ENCODE peak calls at places on chromosomes 5 and 9, in nine cellular contexts. N is psoas muscle; B is colonic mucosa; H is heart left ventricle; M is lower leg skin; Y is CD4-positive, alpha-beta T cell; W is activated B cell treated with CpG ODN at 0.5 μM for 24 hours; J is WTC11; A is astrocyte. L is an unnamed sample.
A peak's percentile ranks its signal among the peaks of the same experiment; 100 is the strongest.

GRCh38 chr5:178365501-178366440 is 133.2 kb upstream of the PHYKPL start:
- DNase-seq in J (no peak), N (no peak), Y (no peak), H (peak; percentile 32), M (no peak), W (no peak), B (no peak), A (no peak), L (no peak)

GRCh38 chr9:127078988-127079387 is 43.4 kb downstream of the ANGPTL2 start:
- DNase-seq in W (no peak), N (no peak), Y (no peak), A (no peak), B (no peak), M (no peak), J (no peak), H (no peak), L (no peak)

GRCh38 chr5:154309805-154310204 is 119.3 kb downstream of the GALNT10 start:
- DNase-seq in M (peak; percentile 34), Y (no peak), A (peak; percentile 70), W (no peak), J (no peak), N (no peak), B (no peak), H (no peak), L (no peak)

GRCh38 chr5:15385037-15385436 is 114.9 kb upstream of the FBXL7 start:
- DNase-seq in Y (no peak), J (no peak), M (no peak), B (no peak), W (no peak), H (no peak), N (no peak), A (no peak), L (no peak)

GRCh38 chr5:118761814-118762213 is 226.5 kb downstream of the DTWD2 start:
- DNase-seq in W (no peak), M (no peak), Y (no peak), H (no peak), B (no peak), J (no peak), A (no peak), N (no peak), L (no peak)

GRCh38 chr5:139103762-139104161 is 94.4 kb downstream of the SIL1 start:
- DNase-seq in A (no peak), Y (no peak), J (no peak), W (no peak), B (no peak), M (peak; percentile 17), N (no peak), H (no peak), L (no peak)

GRCh38 chr5:61933787-61934626 is 372.0 kb upstream of the KIF2A start:
- DNase-seq in N (no peak), Y (no peak), W (no peak), J (peak; percentile 68), A (peak; percentile 36), B (peak; percentile 49), M (no peak), H (no peak), L (peak; percentile 45)

GRCh38 chr9:36840895-36841536 is 193.1 kb downstream of the PAX5 start:
- DNase-seq in H (no peak), B (no peak), J (no peak), A (no peak), N (no peak), W (no peak), Y (no peak), M (no peak), L (no peak)

GRCh38 chr5:117041926-117042595 is 467.4 kb upstream of the SEMA6A start:
- DNase-seq in Y (no peak), A (no peak), M (no peak), N (no peak), W (no peak), J (no peak), H (no peak), B (no peak), L (no peak)

GRCh38 chr5:176360894-176361436 is 599 bp downstream of the KIAA1191 start:
- DNase-seq in A (no peak), H (peak; percentile 57), W (no peak), Y (no peak), M (no peak), N (no peak), J (no peak), B (peak; percentile 48), L (no peak)

GRCh38 chr5:134090482-134090881 is 24.0 kb upstream of the TCF7 start:
- DNase-seq in J (no peak), H (no peak), N (no peak), W (no peak), B (no peak), Y (peak; percentile 72), A (no peak), M (no peak), L (no peak)

GRCh38 chr5:76489877-76490688 is 87.0 kb downstream of the IQGAP2 start:
- DNase-seq in Y (no peak), A (peak; percentile 25), B (no peak), N (no peak), W (no peak), J (no peak), H (no peak), M (peak; percentile 26), L (no peak)

GRCh38 chr5:79135790-79136553 is 24.4 kb downstream of the BHMT start:
- DNase-seq in A (no peak), M (no peak), B (no peak), J (no peak), Y (no peak), H (no peak), W (no peak), N (no peak), L (no peak)

GRCh38 chr5:79130781-79131180 is 19.2 kb downstream of the BHMT start:
- DNase-seq in H (no peak), M (no peak), J (no peak), B (no peak), Y (no peak), A (no peak), W (no peak), N (no peak), L (no peak)

GRCh38 chr5:79136618-79137017 is 25.0 kb downstream of the BHMT start:
- DNase-seq in M (no peak), B (no peak), J (no peak), A (no peak), H (no peak), N (no peak), W (no peak), Y (no peak), L (no peak)

GRCh38 chr5:79133657-79134451 is 22.2 kb downstream of the BHMT start:
- DNase-seq in W (no peak), N (peak; percentile 49), Y (peak; percentile 49), J (peak; percentile 76), B (peak; percentile 72), A (peak; percentile 74), H (no peak), M (peak; percentile 89), L (peak; percentile 69)

DNA sequence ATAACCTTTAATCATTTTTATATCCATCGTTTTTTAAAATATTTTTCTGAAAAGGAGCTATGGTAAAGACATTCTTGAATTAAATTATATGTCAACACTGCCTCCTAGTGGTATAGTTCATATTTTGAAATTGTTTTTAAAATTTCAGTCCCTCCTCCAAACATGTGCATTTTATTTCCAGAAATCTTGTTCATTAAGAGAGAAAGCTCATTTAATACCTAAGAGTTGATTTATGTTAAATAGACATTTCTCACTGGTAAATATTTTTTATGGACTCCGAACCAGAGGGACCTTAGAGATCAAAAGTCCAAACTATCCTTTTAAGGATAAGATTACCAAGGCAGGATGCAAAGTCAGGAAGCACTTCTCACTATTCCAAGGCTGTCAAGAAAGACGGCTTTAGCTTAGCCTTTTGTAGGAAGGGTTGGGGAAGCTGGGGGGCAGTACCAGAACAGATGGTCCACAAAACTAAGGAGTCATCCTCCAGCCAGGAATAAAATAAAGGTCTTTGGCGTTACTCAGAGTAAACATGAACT is 21.6 kb downstream of the BHMT start:
- DNase-seq in M (no peak), W (no peak), J (no peak), Y (no peak), A (peak; percentile 8), H (no peak), N (no peak), B (no peak), L (peak; percentile 32)
- TF ChIP-seq CTCF in M (no peak), W (peak; percentile 60), J (peak; percentile 35), Y (peak; percentile 83), A (peak; percentile 33), H (no peak), N (peak; percentile 59), B (peak; percentile 30), L (peak; percentile 31)

GRCh38 chr5:180816608-180817534 is 14.3 kb upstream of the MGAT1 start:
- DNase-seq in J (no peak), N (no peak), B (no peak), A (peak; percentile 69), H (no peak), W (no peak), M (peak; percentile 84), Y (no peak), L (no peak)

GRCh38 chr5:180815241-180816031 is 12.8 kb upstream of the MGAT1 start:
- DNase-seq in A (no peak), Y (no peak), B (no peak), H (no peak), N (no peak), W (no peak), M (peak; percentile 54), J (no peak), L (no peak)

GRCh38 chr5:180818942-180819341 is 16.3 kb upstream of the MGAT1 start:
- DNase-seq in B (no peak), N (no peak), H (no peak), J (no peak), A (no peak), M (no peak), Y (no peak), W (no peak), L (no peak)

GRCh38 chr5:180818275-180818674 is 15.7 kb upstream of the MGAT1 start:
- DNase-seq in B (no peak), N (no peak), A (no peak), H (no peak), M (peak; percentile 63), Y (no peak), J (no peak), W (no peak), L (no peak)

GRCh38 chr5:180817847-180818246 is 15.2 kb upstream of the MGAT1 start:
- DNase-seq in J (no peak), B (no peak), M (peak; percentile 63), H (no peak), A (no peak), Y (no peak), W (no peak), N (no peak), L (no peak)
- TF ChIP-seq CTCF in J (no peak), B (no peak), M (no peak), H (no peak), A (no peak), Y (no peak), W (no peak), N (no peak), L (no peak)

DNA sequence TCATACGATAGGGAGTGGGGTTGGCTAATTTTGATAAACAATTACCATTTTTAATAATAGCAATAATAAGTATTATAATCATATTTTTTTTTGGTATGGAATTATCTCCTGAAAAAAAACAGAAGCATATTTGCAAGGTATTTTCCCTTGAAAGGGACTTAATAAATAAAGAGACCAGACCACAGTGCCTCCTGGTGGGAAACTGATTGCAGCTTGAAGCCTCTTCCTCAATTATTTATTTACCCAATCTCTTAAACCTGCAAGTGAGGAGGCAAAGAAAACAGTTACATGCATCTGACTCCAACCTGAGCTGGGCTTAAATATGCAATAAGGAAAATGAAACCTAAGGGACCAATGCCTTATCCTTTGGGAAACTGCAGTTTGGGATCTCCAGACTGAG is 388.1 kb upstream of the ACO1 start:
- DNase-seq in Y (no peak), M (no peak), J (no peak), H (no peak), N (no peak), A (no peak), W (no peak), B (no peak), L (no peak)
- TF ChIP-seq CTCF in Y (no peak), M (no peak), J (no peak), H (no peak), N (peak; percentile 3), A (no peak), W (no peak), B (no peak), L (no peak)

GRCh38 chr5:168114444-168115017 is 176.9 kb upstream of the WWC1 start:
- DNase-seq in Y (no peak), B (peak; percentile 83), A (no peak), J (peak; percentile 86), W (no peak), H (no peak), M (no peak), N (no peak), L (peak; percentile 67)
- TF ChIP-seq CTCF in Y (peak; percentile 19), B (peak; percentile 69), A (peak; percentile 74), J (peak; percentile 75), W (no peak), H (peak; percentile 63), M (no peak), N (peak; percentile 18), L (peak; percentile 81)